ENCODE peak calls at places on chromosome 12, in ten cellular contexts. Y, P, F, S, O, T, B, Q, I and X are unnamed samples.

GRCh38 chr12:13851828-13852227 is 129.6 kb downstream of the GRIN2B start:
- DNase-seq in Y (no peak), P (no peak), F (peak), S (no peak), O (no peak), T (no peak), B (no peak), Q (no peak), I (no peak), X (peak)

GRCh38 chr12:1691123-1692007 is 495 bp downstream of the ADIPOR2 start:
- DNase-seq in Y (peak), P (no peak), F (no peak), S (peak), O (peak), T (no peak), B (no peak), Q (no peak), I (no peak), X (peak)

GRCh38 chr12:98893126-98893525 is 248.0 kb downstream of the APAF1 start:
- DNase-seq in Y (no peak), P (no peak), F (no peak), S (no peak), O (no peak), T (no peak), B (no peak), Q (no peak), I (no peak), X (no peak)

GRCh38 chr12:115232455-115233156 is 548.6 kb upstream of the TBX3 start:
- DNase-seq in Y (no peak), P (no peak), F (no peak), S (peak), O (no peak), T (no peak), B (no peak), Q (no peak), I (no peak), X (no peak)

GRCh38 chr12:63997198-63997597 is 152.7 kb downstream of the SRGAP1 start:
- DNase-seq in Y (no peak), P (no peak), F (no peak), S (peak), O (no peak), T (no peak), B (no peak), Q (no peak), I (no peak), X (no peak)

GRCh38 chr12:53532524-53533445 is 25.5 kb upstream of the NPFF start:
- DNase-seq in Y (no peak), P (no peak), F (no peak), S (no peak), O (no peak), T (no peak), B (no peak), Q (no peak), I (no peak), X (no peak)

GRCh38 chr12:52860102-52860838 is 11.5 kb upstream of the KRT78 start:
- DNase-seq in Y (no peak), P (no peak), F (no peak), S (peak), O (peak), T (no peak), B (no peak), Q (no peak), I (no peak), X (no peak)

GRCh38 chr12:96236221-96236822 is 42.1 kb downstream of the ELK3 start:
- DNase-seq in Y (no peak), P (no peak), F (no peak), S (no peak), O (no peak), T (no peak), B (peak), Q (no peak), I (peak), X (no peak)

GRCh38 chr12:22624573-22624907 is 431 bp upstream of the ETNK1 start:
- DNase-seq in Y (no peak), P (no peak), F (no peak), S (no peak), O (no peak), T (no peak), B (no peak), Q (no peak), I (no peak), X (no peak)

GRCh38 chr12:84165998-84166571 is 746.5 kb downstream of the SLC6A15 start:
- DNase-seq in Y (no peak), P (no peak), F (no peak), S (no peak), O (no peak), T (no peak), B (no peak), Q (no peak), I (no peak), X (no peak)

GRCh38 chr12:28172434-28173030 is 17.7 kb upstream of the CCDC91 start:
- DNase-seq in Y (no peak), P (peak), F (no peak), S (peak), O (peak), T (no peak), B (peak), Q (no peak), I (peak), X (peak)

GRCh38 chr12:21559855-21560569 is 33.9 kb downstream of the SPX start:
- DNase-seq in Y (no peak), P (no peak), F (no peak), S (peak), O (no peak), T (no peak), B (peak), Q (no peak), I (no peak), X (no peak)

GRCh38 chr12:63238892-63239291 is 87.9 kb upstream of the AVPR1A start:
- DNase-seq in Y (no peak), P (no peak), F (no peak), S (no peak), O (no peak), T (no peak), B (no peak), Q (no peak), I (no peak), X (no peak)

GRCh38 chr12:26233620-26234019 is 38.2 kb downstream of the SSPN start:
- DNase-seq in Y (no peak), P (peak), F (no peak), S (no peak), O (no peak), T (no peak), B (no peak), Q (no peak), I (no peak), X (no peak)

GRCh38 chr12:132066345-132066685 is 77.8 kb downstream of the DDX51 start:
- DNase-seq in Y (no peak), P (no peak), F (no peak), S (peak), O (peak), T (no peak), B (no peak), Q (no peak), I (no peak), X (no peak)

GRCh38 chr12:49776413-49776812 is 35.1 kb downstream of the TMBIM6 start:
- DNase-seq in Y (peak), P (no peak), F (peak), S (peak), O (peak), T (peak), B (peak), Q (no peak), I (peak), X (peak)

GRCh38 chr12:94092516-94093241 is 55.7 kb upstream of the PLXNC1 start:
- DNase-seq in Y (no peak), P (no peak), F (no peak), S (peak), O (no peak), T (peak), B (no peak), Q (no peak), I (peak), X (no peak)

DNA sequence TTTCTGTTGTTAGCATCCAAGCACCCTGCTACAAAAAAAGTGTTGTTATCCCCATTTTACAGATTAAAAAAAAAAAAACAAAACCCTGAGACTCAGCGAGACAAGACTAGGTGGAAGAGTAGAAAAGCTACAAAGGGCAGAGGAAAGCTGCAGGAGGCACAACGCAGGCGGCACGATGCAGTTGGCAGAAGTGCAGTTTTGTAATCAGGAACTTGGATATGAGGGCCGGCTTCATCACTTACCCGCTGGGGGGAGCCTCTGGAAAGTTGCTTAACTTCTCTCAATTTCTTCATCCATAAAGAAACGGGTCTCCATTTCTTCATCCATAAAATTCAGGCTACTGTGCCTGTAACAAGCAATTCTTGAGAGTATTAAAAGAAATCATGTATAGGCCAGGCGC is 33.2 kb upstream of the CCDC60 start:
- DNase-seq in Y (no peak), P (no peak), F (no peak), S (no peak), O (no peak), T (no peak), B (no peak), Q (no peak), I (no peak), X (no peak)
- TF ChIP-seq CTCF in Y (no peak), P (no peak), F (no peak), S (no peak), O (no peak), T (no peak), B (no peak), Q (no peak), I (no peak), X (no peak)

GRCh38 chr12:114000861-114001260 is 34.7 kb upstream of the RBM19 start:
- DNase-seq in Y (peak), P (no peak), F (no peak), S (no peak), O (no peak), T (no peak), B (no peak), Q (no peak), I (no peak), X (no peak)

GRCh38 chr12:113994051-113994450 is 27.9 kb upstream of the RBM19 start:
- DNase-seq in Y (no peak), P (no peak), F (no peak), S (no peak), O (no peak), T (no peak), B (no peak), Q (no peak), I (no peak), X (no peak)

GRCh38 chr12:113997365-113997764 is 31.2 kb upstream of the RBM19 start:
- DNase-seq in Y (no peak), P (no peak), F (no peak), S (no peak), O (no peak), T (no peak), B (no peak), Q (no peak), I (no peak), X (no peak)

GRCh38 chr12:113991224-113992044 is 25.3 kb upstream of the RBM19 start:
- DNase-seq in Y (no peak), P (no peak), F (no peak), S (no peak), O (no peak), T (no peak), B (no peak), Q (no peak), I (no peak), X (no peak)

GRCh38 chr12:113996026-113996425 is 29.9 kb upstream of the RBM19 start:
- DNase-seq in Y (no peak), P (no peak), F (no peak), S (no peak), O (no peak), T (no peak), B (no peak), Q (no peak), I (no peak), X (no peak)
- TF ChIP-seq CTCF in Y (no peak), P (peak), F (no peak), S (peak), O (no peak), T (no peak), B (no peak), Q (no peak), I (no peak), X (no peak)

GRCh38 chr12:117210266-117210918 is 20.1 kb upstream of the FBXO21 start:
- DNase-seq in Y (no peak), P (no peak), F (no peak), S (no peak), O (no peak), T (no peak), B (no peak), Q (no peak), I (no peak), X (no peak)

GRCh38 chr12:117213295-117213808 is 23.1 kb upstream of the FBXO21 start:
- DNase-seq in Y (no peak), P (no peak), F (no peak), S (no peak), O (no peak), T (no peak), B (no peak), Q (no peak), I (no peak), X (no peak)

GRCh38 chr12:117214797-117215196 is 24.5 kb upstream of the FBXO21 start:
- DNase-seq in Y (no peak), P (no peak), F (no peak), S (no peak), O (no peak), T (no peak), B (no peak), Q (no peak), I (no peak), X (no peak)

GRCh38 chr12:117209626-117210025 is 19.4 kb upstream of the FBXO21 start:
- DNase-seq in Y (no peak), P (no peak), F (no peak), S (no peak), O (no peak), T (no peak), B (no peak), Q (no peak), I (no peak), X (no peak)

GRCh38 chr12:117212563-117213190 is 22.4 kb upstream of the FBXO21 start:
- DNase-seq in Y (peak), P (peak), F (peak), S (peak), O (peak), T (peak), B (peak), Q (no peak), I (peak), X (peak)
- TF ChIP-seq CTCF in Y (peak), P (peak), F (peak), S (peak), O (peak), T (peak), B (peak), Q (peak), I (peak), X (peak)

DNA sequence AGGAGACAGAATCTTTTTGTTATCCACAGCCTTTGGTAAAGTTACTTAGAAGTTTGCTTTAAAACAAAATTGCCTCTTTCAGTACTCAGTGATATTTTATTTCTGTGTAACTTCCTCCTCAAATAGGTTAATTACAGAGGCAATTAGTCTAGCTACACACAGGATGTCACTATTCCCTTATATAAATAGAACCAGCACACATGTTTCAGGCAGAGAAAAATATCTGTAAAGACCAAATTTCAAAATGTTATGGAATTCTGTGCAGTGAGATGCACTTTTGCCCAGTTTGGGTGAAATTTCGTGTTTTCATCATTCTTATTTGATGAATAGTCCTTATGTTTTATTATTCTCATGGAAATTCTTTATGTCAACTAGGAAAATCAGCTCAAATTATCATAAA is 410.6 kb upstream of the SOX5 start:
- DNase-seq in Y (no peak), P (no peak), F (no peak), S (peak), O (no peak), T (no peak), B (no peak), Q (no peak), I (no peak), X (no peak)
- TF ChIP-seq CTCF in Y (no peak), P (no peak), F (no peak), S (peak), O (no peak), T (no peak), B (no peak), Q (no peak), I (no peak), X (no peak)

DNA sequence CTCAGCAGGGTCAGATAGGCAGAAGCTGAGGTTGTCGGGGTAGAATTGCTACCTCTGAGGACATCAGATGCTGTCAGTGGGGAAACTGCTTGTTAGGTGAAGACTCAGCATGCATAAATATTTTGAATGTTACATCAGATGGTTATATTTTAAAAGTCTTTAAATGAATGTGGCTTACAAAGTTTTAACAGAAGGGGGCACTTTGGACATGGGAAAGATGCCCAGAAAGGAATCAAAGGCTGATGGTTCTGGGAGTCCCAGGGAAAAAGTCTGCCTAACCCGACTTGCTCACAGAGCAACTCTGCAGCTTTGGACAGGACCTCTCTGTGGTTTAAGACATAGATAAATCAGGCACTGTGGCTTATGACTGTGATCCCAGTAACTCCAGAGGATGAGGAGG is 474.8 kb downstream of the ATP23 start:
- DNase-seq in Y (no peak), P (peak), F (no peak), S (peak), O (no peak), T (no peak), B (no peak), Q (no peak), I (no peak), X (no peak)
- TF ChIP-seq CTCF in Y (no peak), P (peak), F (no peak), S (peak), O (no peak), T (peak), B (no peak), Q (no peak), I (peak), X (no peak)

DNA sequence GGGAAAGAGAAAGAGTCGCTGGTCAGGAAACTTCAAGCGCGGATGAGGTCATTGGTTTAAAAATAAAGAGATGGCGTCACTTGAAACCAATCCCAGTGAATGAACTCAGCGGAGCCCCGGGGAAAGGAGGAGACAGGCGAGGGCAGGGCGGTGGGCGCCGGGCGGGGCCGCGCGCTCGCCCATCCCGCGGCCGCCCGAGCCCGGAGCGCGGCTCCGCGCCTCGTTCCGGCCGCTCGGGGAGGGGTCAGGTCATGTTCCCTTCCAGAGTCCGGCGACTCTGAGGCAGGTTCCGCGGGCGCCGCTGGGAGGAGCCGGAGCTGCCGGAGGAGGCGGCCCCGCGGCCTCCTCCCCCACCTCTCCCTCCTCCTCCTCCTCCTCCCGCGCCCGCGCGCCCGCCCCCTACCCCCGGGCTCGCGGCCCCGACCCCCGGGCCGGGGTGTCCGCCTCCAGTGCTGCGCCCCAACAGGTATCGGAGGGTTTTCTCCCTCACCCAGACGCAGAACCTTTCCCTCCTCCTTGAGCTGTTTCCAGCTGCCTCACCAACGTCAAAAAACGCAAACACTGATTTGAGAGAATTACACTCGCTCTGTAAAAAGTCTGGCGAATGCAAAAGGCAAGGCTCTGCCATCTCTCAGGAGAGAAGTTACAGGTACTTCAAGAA is at the start of gene DUSP16:
- DNase-seq in Y (peak), P (peak), F (peak), S (peak), O (peak), T (peak), B (peak), Q (no peak), I (peak), X (peak)
- TF ChIP-seq CTCF in Y (no peak), P (no peak), F (peak), S (no peak), O (peak), T (peak), B (no peak), Q (no peak), I (no peak), X (no peak)

GRCh38 chr12:6724409-6724797 is 557 bp downstream of the COPS7A start:
- DNase-seq in Y (no peak), P (no peak), F (no peak), S (no peak), O (peak), T (no peak), B (peak), Q (no peak), I (no peak), X (peak)
- TF ChIP-seq CTCF in Y (no peak), P (no peak), F (no peak), S (no peak), O (no peak), T (no peak), B (no peak), Q (no peak), I (no peak), X (no peak)

DNA sequence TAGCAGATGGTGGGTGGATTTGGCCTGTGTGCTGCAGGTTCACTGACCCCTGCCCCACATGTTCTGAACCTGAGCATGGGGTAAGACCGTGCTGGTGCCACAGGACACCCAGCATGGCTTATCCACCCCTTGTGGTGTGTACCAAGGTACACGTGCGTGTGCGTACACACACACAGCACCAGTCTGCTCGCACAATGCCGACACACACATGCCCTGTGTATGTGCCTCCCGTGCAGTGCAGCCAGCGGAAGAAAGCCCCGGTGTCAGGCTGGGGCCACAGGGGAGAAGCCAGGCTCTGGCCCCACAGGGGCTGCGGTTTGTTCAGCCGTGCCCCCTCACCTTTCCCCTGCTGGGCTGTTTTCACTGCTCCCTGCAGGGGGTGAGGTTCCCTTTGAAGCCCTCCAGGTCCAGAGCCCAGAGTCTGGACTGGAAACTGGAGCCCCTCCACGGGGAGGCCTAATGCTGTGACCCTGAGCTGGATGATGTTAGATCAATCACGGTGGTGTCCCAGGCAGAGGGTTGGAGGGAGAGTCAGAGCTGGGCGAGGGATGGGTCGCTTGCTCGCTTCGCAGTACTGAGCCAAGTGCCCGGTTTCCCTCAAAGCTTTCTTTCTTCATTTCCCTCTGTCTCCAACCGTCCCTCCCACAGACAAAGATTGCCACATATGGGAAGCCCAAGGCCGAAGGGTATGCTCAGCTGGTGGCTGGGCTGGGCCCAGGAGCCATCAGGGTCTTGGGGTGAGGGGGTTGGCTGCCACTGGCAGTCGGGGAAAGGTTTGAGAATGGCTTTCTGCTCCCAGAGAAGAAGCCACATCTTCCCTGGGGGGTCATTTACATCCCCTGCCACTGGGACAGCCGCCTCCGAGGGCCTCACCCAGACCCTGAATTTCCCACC is 6.2 kb downstream of the DTX1 start:
- DNase-seq in Y (peak), P (no peak), F (no peak), S (peak), O (no peak), T (no peak), B (no peak), Q (no peak), I (no peak), X (no peak)
- TF ChIP-seq CTCF in Y (no peak), P (no peak), F (no peak), S (no peak), O (no peak), T (no peak), B (no peak), Q (no peak), I (no peak), X (no peak)

GRCh38 chr12:44774815-44775411 is 101.2 kb downstream of the NELL2 start:
- DNase-seq in Y (no peak), P (peak), F (peak), S (peak), O (peak), T (no peak), B (peak), Q (no peak), I (no peak), X (peak)
- TF ChIP-seq CTCF in Y (peak), P (peak), F (peak), S (peak), O (peak), T (no peak), B (peak), Q (no peak), I (peak), X (peak)